ENCODE peak calls at places on chromosomes 11 and 22, in eight cellular contexts. P is ACHN; B is GM04504; T is CD14-positive monocyte; Y is fibroblast of the conjunctiva; U is activated CD8-positive, alpha-beta T cell treated with anti-CD3 and anti-CD28 coated beads, Interleukin-2, amount 10 ng/mL, durations not matched to agents 7 days and 5 days; N is NCI-H345; G is Ammon's horn. R is an unnamed sample.

GRCh38 chr11:70319694-70320093 is 49.2 kb downstream of the PPFIA1 start:
- DNase-seq in P (no peak), B (no peak), T (no peak), Y (no peak), U (no peak), N (no peak), G (no peak), R (no peak)

GRCh38 chr22:40889116-40889515 is 27.2 kb upstream of the DNAJB7 start:
- DNase-seq in P (no peak), B (no peak), T (no peak), Y (no peak), U (no peak), N (no peak), G (no peak), R (no peak)

GRCh38 chr22:36454916-36455570 is 26.4 kb downstream of the TXN2 start:
- DNase-seq in P (peak; percentile 88), B (no peak), T (peak; percentile 76), Y (peak; percentile 53), U (peak; percentile 98), N (peak; percentile 87), G (peak; percentile 90), R (peak; percentile 84)

GRCh38 chr22:46003271-46004091 is 26.5 kb upstream of the WNT7B start:
- DNase-seq in P (no peak), B (peak; percentile 38), T (no peak), Y (no peak), U (no peak), N (no peak), G (no peak), R (peak; percentile 64)

GRCh38 chr22:48268771-48269552 is 1506.5 kb downstream of the TBC1D22A start:
- DNase-seq in P (no peak), B (no peak), T (no peak), Y (no peak), U (no peak), N (no peak), G (no peak), R (no peak)

GRCh38 chr11:22797081-22797480 is 32.5 kb downstream of the SVIP start:
- DNase-seq in P (no peak), B (no peak), T (no peak), Y (no peak), U (no peak), N (no peak), G (peak; percentile 26), R (no peak)

GRCh38 chr11:73209892-73210291 is 8.2 kb upstream of the P2RY2 start:
- DNase-seq in P (no peak), B (no peak), T (no peak), Y (no peak), U (no peak), N (no peak), G (no peak), R (no peak)

GRCh38 chr22:39958916-39959639 is 1.1 kb upstream of the TMA7B start:
- DNase-seq in P (no peak), B (no peak), T (no peak), Y (no peak), U (no peak), N (no peak), G (no peak), R (no peak)

GRCh38 chr22:27401321-27401720 is 400.2 kb downstream of the MN1 start:
- DNase-seq in P (no peak), B (no peak), T (no peak), Y (no peak), U (no peak), N (no peak), G (no peak), R (no peak)

GRCh38 chr11:63504933-63505586 is 824 bp upstream of the LGALS12 start:
- DNase-seq in P (no peak), B (no peak), T (no peak), Y (peak; percentile 28), U (no peak), N (no peak), G (no peak), R (no peak)

GRCh38 chr11:67409261-67409666 is 5.4 kb downstream of the TBC1D10C start:
- DNase-seq in P (no peak), B (no peak), T (no peak), Y (no peak), U (peak; percentile 93), N (no peak), G (no peak), R (no peak)

GRCh38 chr11:113615773-113616172 is 90.3 kb downstream of the TMPRSS5 start:
- DNase-seq in P (no peak), B (no peak), T (no peak), Y (no peak), U (no peak), N (no peak), G (no peak), R (no peak)

GRCh38 chr11:70016666-70017347 is 61.3 kb upstream of the ANO1 start:
- DNase-seq in P (no peak), B (no peak), T (no peak), Y (no peak), U (no peak), N (no peak), G (no peak), R (peak; percentile 88)

GRCh38 chr11:68372625-68373024 is 60.2 kb downstream of the LRP5 start:
- DNase-seq in P (no peak), B (no peak), T (no peak), Y (no peak), U (no peak), N (no peak), G (no peak), R (no peak)

GRCh38 chr22:21866821-21867527 is 471 bp downstream of the MAPK1 start:
- DNase-seq in P (peak; percentile 21), B (no peak), T (peak; percentile 47), Y (no peak), U (peak; percentile 46), N (no peak), G (peak; percentile 27), R (peak; percentile 55)

GRCh38 chr22:20650294-20651207 is 123.4 kb upstream of the SERPIND1 start:
- DNase-seq in P (no peak), B (no peak), T (no peak), Y (no peak), U (no peak), N (no peak), G (no peak), R (no peak)

GRCh38 chr11:129281471-129282268 is 89.5 kb upstream of the ARHGAP32 start:
- DNase-seq in P (no peak), B (no peak), T (no peak), Y (no peak), U (no peak), N (peak; percentile 32), G (no peak), R (no peak)

GRCh38 chr11:128323381-128323780 is 264.0 kb downstream of the ETS1 start:
- DNase-seq in P (peak; percentile 13), B (peak; percentile 26), T (no peak), Y (no peak), U (peak; percentile 73), N (no peak), G (no peak), R (peak; percentile 25)

GRCh38 chr22:33070600-33070999 is 12.4 kb upstream of the SYN3 start:
- DNase-seq in P (no peak), B (no peak), T (no peak), Y (no peak), U (no peak), N (no peak), G (no peak), R (no peak)

GRCh38 chr11:29616611-29617010 is 400.2 kb downstream of the KCNA4 start:
- DNase-seq in P (no peak), B (peak; percentile 55), T (no peak), Y (no peak), U (no peak), N (no peak), G (no peak), R (no peak)

GRCh38 chr22:42431401-42432019 is 693 bp downstream of the NFAM1 start:
- DNase-seq in P (no peak), B (no peak), T (no peak), Y (no peak), U (no peak), N (no peak), G (peak; percentile 42), R (no peak)

GRCh38 chr11:120516461-120517389 is 5.2 kb downstream of the GRIK4 start:
- DNase-seq in P (no peak), B (no peak), T (no peak), Y (no peak), U (no peak), N (peak; percentile 61), G (no peak), R (no peak)

GRCh38 chr11:3231550-3231850 is 717 bp downstream of the MRGPRE start:
- DNase-seq in P (no peak), B (no peak), T (no peak), Y (no peak), U (no peak), N (no peak), G (no peak), R (no peak)

GRCh38 chr11:58222730-58223129 is 6.0 kb downstream of the OR10Q1 start:
- DNase-seq in P (no peak), B (no peak), T (no peak), Y (no peak), U (no peak), N (no peak), G (no peak), R (peak; percentile 45)

GRCh38 chr11:8231979-8232378 is 31.7 kb downstream of the LMO1 start:
- DNase-seq in P (no peak), B (no peak), T (no peak), Y (no peak), U (no peak), N (no peak), G (no peak), R (no peak)

GRCh38 chr11:75429641-75429901 is 3.4 kb downstream of the KLHL35 start:
- DNase-seq in P (no peak), B (no peak), T (no peak), Y (no peak), U (no peak), N (no peak), G (no peak), R (no peak)

GRCh38 chr11:1830119-1830499 is 4.7 kb upstream of the SYT8 start:
- DNase-seq in P (no peak), B (no peak), T (no peak), Y (no peak), U (peak; percentile 18), N (no peak), G (no peak), R (no peak)

GRCh38 chr11:33772300-33772699 is 2.0 kb downstream of the FBXO3 start:
- DNase-seq in P (peak; percentile 32), B (no peak), T (no peak), Y (no peak), U (no peak), N (no peak), G (no peak), R (peak; percentile 58)

GRCh38 chr11:60396790-60397189 is 531 bp downstream of the MS4A14 start:
- DNase-seq in P (no peak), B (no peak), T (peak; percentile 56), Y (no peak), U (no peak), N (no peak), G (peak; percentile 25), R (no peak)

GRCh38 chr11:110463153-110463552 is 33.4 kb downstream of the FDX1 start:
- DNase-seq in P (peak; percentile 32), B (no peak), T (no peak), Y (peak; percentile 61), U (peak; percentile 43), N (peak; percentile 54), G (peak; percentile 80), R (peak; percentile 42)

GRCh38 chr22:24329453-24329852 is 58.8 kb downstream of the SPECC1L start:
- DNase-seq in P (no peak), B (no peak), T (no peak), Y (no peak), U (no peak), N (no peak), G (no peak), R (no peak)

GRCh38 chr11:93330446-93330984 is at the start of gene DEUP1:
- DNase-seq in P (no peak), B (no peak), T (no peak), Y (no peak), U (peak; percentile 26), N (peak; percentile 79), G (peak; percentile 11), R (no peak)

GRCh38 chr22:22983123-22983522 is 87.2 kb upstream of the GNAZ start:
- DNase-seq in P (no peak), B (no peak), T (no peak), Y (no peak), U (no peak), N (no peak), G (no peak), R (no peak)

GRCh38 chr22:39349506-39349966 is 255 bp upstream of the SYNGR1 start:
- DNase-seq in P (peak; percentile 5), B (no peak), T (no peak), Y (no peak), U (peak; percentile 27), N (peak; percentile 60), G (peak; percentile 61), R (peak; percentile 43)